ENCODE peak calls at places on chromosomes 11 and 22, in four cellular contexts. C is COR-L47; G is activated CD4-positive, CD25-positive, alpha-beta regulatory T cell; S is lower lobe of right lung. Q is an unnamed sample.
A peak's percentile ranks its signal among the peaks of the same experiment; 100 is the strongest.

GRCh38 chr11:269146-269890 is 8.9 kb upstream of the NLRP6 start:
- DNase-seq in C (no peak), G (no peak), S (no peak), Q (no peak)

GRCh38 chr11:106101797-106102196 is 24.3 kb downstream of the AASDHPPT start:
- DNase-seq in C (no peak), G (no peak), S (no peak), Q (no peak)

GRCh38 chr11:111631666-111632039 is 29.4 kb downstream of the SIK2 start:
- DNase-seq in C (no peak), G (no peak), S (no peak), Q (no peak)

GRCh38 chr11:97814325-97814959 is 1206.3 kb upstream of the CNTN5 start:
- DNase-seq in C (no peak), G (no peak), S (no peak), Q (no peak)

GRCh38 chr11:17906436-17906835 is 106.4 kb downstream of the SERGEF start:
- DNase-seq in C (peak; percentile 70), G (no peak), S (peak; percentile 41), Q (no peak)

GRCh38 chr11:68690671-68691401 is 6.5 kb downstream of the GAL start:
- DNase-seq in C (no peak), G (no peak), S (no peak), Q (no peak)

GRCh38 chr22:38715852-38716251 is 10.1 kb downstream of the GTPBP1 start:
- DNase-seq in C (no peak), G (no peak), S (no peak), Q (no peak)

GRCh38 chr22:40668611-40669390 is 10.5 kb upstream of the MCHR1 start:
- DNase-seq in C (no peak), G (no peak), S (no peak), Q (no peak)

GRCh38 chr11:128424867-128425285 is 162.5 kb downstream of the ETS1 start:
- DNase-seq in C (no peak), G (no peak), S (no peak), Q (no peak)

GRCh38 chr11:40235841-40236240 is 1223.6 kb downstream of the LRRC4C start:
- DNase-seq in C (no peak), G (no peak), S (no peak), Q (no peak)

GRCh38 chr11:19714387-19715363 is 2.0 kb downstream of the NAV2 start:
- DNase-seq in C (no peak), G (no peak), S (peak; percentile 51), Q (peak; percentile 33)

GRCh38 chr11:76281558-76281906 is 75.2 kb upstream of the WNT11 start:
- DNase-seq in C (no peak), G (no peak), S (no peak), Q (no peak)

GRCh38 chr11:118283311-118283636 is 19.2 kb upstream of the MPZL2 start:
- DNase-seq in C (no peak), G (no peak), S (no peak), Q (no peak)

GRCh38 chr11:73323464-73323863 is 15.4 kb downstream of the ARHGEF17 start:
- DNase-seq in C (no peak), G (no peak), S (peak; percentile 66), Q (peak; percentile 71)

GRCh38 chr11:66598993-66599392 is 6.0 kb downstream of the CCS start:
- DNase-seq in C (no peak), G (no peak), S (no peak), Q (no peak)

GRCh38 chr11:103091441-103091809 is 535 bp downstream of the DCUN1D5 start:
- DNase-seq in C (peak; percentile 43), G (peak; percentile 19), S (peak; percentile 71), Q (peak; percentile 14)

GRCh38 chr11:119486016-119486415 is 63.0 kb upstream of the THY1 start:
- DNase-seq in C (no peak), G (no peak), S (no peak), Q (no peak)

GRCh38 chr11:109552376-109552775 is 130.4 kb downstream of the C11orf87 start:
- DNase-seq in C (no peak), G (no peak), S (no peak), Q (no peak)

GRCh38 chr11:117942255-117942654 is 13.1 kb upstream of the TMPRSS13 start:
- DNase-seq in C (no peak), G (no peak), S (no peak), Q (no peak)

GRCh38 chr11:6742260-6742659 is 29.5 kb downstream of the OR2AG2 start:
- DNase-seq in C (no peak), G (no peak), S (no peak), Q (no peak)

GRCh38 chr11:3001496-3001895 is 9.4 kb upstream of the NAP1L4 start:
- DNase-seq in C (peak; percentile 56), G (no peak), S (no peak), Q (no peak)

GRCh38 chr11:63512816-63513215 is 6.9 kb downstream of the LGALS12 start:
- DNase-seq in C (no peak), G (no peak), S (no peak), Q (no peak)

GRCh38 chr11:128653828-128654231 is 40.0 kb upstream of the FLI1 start:
- DNase-seq in C (no peak), G (no peak), S (peak; percentile 79), Q (peak; percentile 19)

GRCh38 chr11:123430736-123431356 is 777 bp downstream of the GRAMD1B start:
- DNase-seq in C (peak; percentile 4), G (no peak), S (peak; percentile 91), Q (peak; percentile 40)

GRCh38 chr11:45141631-45142030 is 4.8 kb upstream of the PRDM11 start:
- DNase-seq in C (no peak), G (no peak), S (no peak), Q (no peak)

GRCh38 chr22:27391092-27391770 is 410.3 kb downstream of the MN1 start:
- DNase-seq in C (no peak), G (no peak), S (no peak), Q (no peak)

GRCh38 chr22:50443801-50444625 is 30.8 kb downstream of the SBF1 start:
- DNase-seq in C (no peak), G (no peak), S (no peak), Q (no peak)